ENCODE peak calls at places on chromosomes 13 and 19, in four cellular contexts. I is tibial nerve, Q is NB4, A is breast epithelium. O is an unnamed sample.

GRCh38 chr13:42990991-42991891 is 800 bp downstream of the EPSTI1 start:
- DNase-seq in I (no peak), Q (no peak), A (no peak), O (peak)

GRCh38 chr19:30807263-30807662 is 435.1 kb downstream of the ZNF536 start:
- DNase-seq in Q (no peak), I (no peak), A (no peak), O (no peak)

GRCh38 chr13:20337894-20338551 is 105.9 kb upstream of the GJB6 start:
- DNase-seq in A (no peak), Q (peak), I (no peak), O (no peak)

GRCh38 chr13:24265453-24265852 is 43.9 kb upstream of the C1QTNF9 start:
- DNase-seq in Q (no peak), I (no peak), A (no peak), O (no peak)

GRCh38 chr19:14715841-14716240 is 26.0 kb downstream of the ZNF333 start:
- DNase-seq in A (no peak), Q (no peak), I (no peak), O (no peak)

GRCh38 chr19:38993271-38993670 is 17.7 kb upstream of the FBXO17 start:
- DNase-seq in I (no peak), A (no peak), Q (no peak), O (no peak)

GRCh38 chr19:10617409-10618121 is 7.8 kb upstream of the SLC44A2 start:
- DNase-seq in I (no peak), Q (no peak), A (peak), O (no peak)

GRCh38 chr19:53994811-53995210 is 3.4 kb downstream of the CACNG6 start:
- DNase-seq in I (no peak), A (no peak), Q (no peak), O (no peak)

GRCh38 chr19:34662919-34663318 is 14.0 kb downstream of the SCGB2B2 start:
- DNase-seq in I (no peak), Q (peak), A (no peak), O (no peak)

GRCh38 chr19:7124782-7125181 is 55.3 kb downstream of the ZNF557 start:
- DNase-seq in A (no peak), Q (no peak), I (no peak), O (no peak)

GRCh38 chr13:102707465-102707864 is 12.6 kb upstream of the METTL21C start:
- DNase-seq in A (no peak), Q (no peak), I (no peak), O (no peak)

GRCh38 chr19:33290956-33291622 is 11.2 kb downstream of the CEBPA start:
- DNase-seq in Q (no peak), A (no peak), I (no peak), O (no peak)

GRCh38 chr13:105202384-105202783 is 1333.1 kb downstream of the EFNB2 start:
- DNase-seq in Q (peak), I (no peak), A (no peak), O (no peak)

GRCh38 chr13:64723735-64724134 is 2506.4 kb downstream of the PCDH9 start:
- DNase-seq in A (no peak), I (no peak), Q (no peak), O (no peak)

GRCh38 chr19:21851596-21852345 is 15.8 kb upstream of the ZNF43 start:
- DNase-seq in A (peak), I (peak), Q (peak), O (peak)
- TF ChIP-seq POLR2A in A (no peak), I (peak), Q (peak), O (no peak)

GRCh38 chr19:2804156-2805004 is 15.3 kb upstream of the ZNF554 start:
- DNase-seq in I (no peak), Q (no peak), A (no peak), O (no peak)
- TF ChIP-seq POLR2A in I (no peak), Q (no peak), A (no peak), O (no peak)

DNA sequence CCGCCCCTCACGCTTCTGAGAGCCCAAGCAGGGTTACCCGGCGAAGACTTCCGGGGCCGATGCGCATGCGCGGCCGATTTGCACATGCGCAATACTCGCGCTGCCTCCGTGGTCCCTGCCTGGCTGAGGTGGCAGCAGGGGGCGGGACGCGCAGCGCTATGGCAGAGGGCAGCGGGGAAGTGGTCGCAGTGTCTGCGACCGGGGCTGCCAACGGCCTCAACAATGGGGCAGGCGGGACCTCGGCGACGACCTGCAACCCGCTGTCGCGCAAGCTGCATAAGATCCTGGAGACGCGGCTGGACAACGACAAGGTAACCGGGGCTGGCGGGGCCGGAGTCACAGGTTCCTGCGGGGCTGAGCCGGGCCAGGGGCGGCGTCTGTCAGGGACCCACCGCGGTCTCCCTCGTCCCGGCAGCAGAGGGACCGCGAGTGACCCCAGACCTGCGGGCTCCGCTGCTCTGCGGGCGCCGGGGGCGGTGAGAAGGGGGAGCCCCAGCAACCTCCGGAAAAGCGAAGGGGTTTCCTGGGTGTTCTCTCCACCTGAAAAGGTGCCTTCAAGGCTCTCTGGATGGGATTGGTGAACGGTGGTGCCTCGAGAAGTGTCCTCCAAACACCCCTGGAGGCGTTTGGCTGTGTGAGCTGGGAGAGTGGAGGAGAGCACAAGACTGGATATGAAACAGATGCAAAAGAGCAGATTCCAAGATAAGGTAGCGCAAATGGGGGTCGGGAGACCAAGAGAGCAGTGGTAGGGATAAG is at the start of gene COG6:
- DNase-seq in Q (peak), A (peak), I (peak), O (no peak)
- TF ChIP-seq POLR2A in Q (peak), A (no peak), I (peak), O (peak)

DNA sequence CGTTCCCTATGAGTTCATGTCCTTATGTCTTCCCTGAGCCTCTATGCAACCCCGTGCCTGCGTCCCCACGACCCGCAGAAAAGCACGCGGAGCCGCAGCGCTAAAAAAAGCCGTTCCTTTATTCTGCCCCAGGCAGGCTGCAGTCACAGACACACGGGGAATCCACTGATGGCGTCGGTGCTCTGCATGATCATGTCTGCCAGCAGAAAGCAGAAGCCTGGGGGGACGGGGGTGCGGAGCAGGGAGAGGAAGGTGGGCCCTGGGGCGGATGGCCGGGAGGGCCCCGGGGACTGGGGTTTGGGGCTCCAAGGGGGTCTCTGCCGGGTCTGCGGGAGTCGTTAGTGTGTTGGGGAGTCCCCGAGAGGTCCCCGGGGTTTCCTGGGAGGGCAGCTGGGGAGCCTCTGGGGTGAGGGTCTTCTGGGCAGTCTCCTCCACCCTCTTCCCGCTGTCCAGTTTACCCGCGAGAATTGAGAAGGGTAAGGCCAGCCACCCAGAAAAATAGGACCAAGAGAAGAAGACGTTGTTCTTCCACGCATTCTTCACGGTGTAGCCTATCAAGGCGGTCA is 894 bp upstream of the ETFB start:
- DNase-seq in Q (peak), I (no peak), A (no peak), O (no peak)
- TF ChIP-seq POLR2A in Q (peak), I (peak), A (peak), O (peak)

DNA sequence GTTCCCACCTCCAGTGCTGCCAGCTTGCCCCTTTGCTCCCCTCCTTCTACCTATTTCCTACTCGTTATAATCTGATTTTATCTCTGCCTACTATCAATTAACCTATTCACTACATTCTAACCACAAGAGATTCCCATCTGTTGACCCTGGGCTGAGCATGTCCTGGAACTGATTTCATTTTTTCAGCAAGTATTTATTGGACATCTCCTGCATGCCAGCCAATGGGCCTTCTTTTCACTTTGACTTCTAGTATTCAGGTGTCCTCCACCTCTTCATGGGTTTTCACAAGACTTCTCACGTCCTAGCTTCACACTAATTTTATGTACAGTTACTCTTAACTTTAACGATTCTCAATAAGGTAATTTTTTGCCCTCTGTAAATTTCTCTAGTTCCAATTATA is 282.7 kb upstream of the KLHL1 start:
- DNase-seq in A (no peak), Q (no peak), I (no peak), O (no peak)
- TF ChIP-seq POLR2A in A (no peak), Q (no peak), I (no peak), O (no peak)

DNA sequence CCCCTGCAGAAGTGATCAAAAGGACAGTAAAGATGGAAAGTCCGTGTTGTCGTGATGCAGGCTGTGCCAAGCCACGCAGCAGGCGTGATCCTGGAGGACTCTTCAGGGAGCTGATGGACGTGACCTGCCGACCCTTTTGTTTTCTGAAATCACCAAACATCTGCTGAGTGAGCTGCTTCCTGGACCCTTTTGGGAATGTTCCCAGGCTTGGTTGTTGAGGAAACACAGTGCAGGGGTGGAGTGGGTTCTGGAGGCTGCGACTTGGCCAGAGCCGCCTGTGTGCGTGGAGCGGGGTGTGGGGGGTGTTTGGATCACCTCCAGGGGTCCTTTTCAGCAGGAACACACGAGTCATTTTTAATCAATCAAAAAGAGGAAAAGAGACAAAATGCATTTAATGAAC is 15.4 kb upstream of the CPAMD8 start:
- DNase-seq in Q (no peak), I (no peak), A (no peak), O (no peak)
- TF ChIP-seq POLR2A in Q (no peak), I (no peak), A (no peak), O (no peak)

GRCh38 chr13:45433381-45433790 is 15.2 kb upstream of the SLC25A30 start:
- DNase-seq in A (no peak), Q (no peak), I (no peak), O (no peak)
- TF ChIP-seq POLR2A in A (no peak), Q (no peak), I (no peak), O (no peak)

DNA sequence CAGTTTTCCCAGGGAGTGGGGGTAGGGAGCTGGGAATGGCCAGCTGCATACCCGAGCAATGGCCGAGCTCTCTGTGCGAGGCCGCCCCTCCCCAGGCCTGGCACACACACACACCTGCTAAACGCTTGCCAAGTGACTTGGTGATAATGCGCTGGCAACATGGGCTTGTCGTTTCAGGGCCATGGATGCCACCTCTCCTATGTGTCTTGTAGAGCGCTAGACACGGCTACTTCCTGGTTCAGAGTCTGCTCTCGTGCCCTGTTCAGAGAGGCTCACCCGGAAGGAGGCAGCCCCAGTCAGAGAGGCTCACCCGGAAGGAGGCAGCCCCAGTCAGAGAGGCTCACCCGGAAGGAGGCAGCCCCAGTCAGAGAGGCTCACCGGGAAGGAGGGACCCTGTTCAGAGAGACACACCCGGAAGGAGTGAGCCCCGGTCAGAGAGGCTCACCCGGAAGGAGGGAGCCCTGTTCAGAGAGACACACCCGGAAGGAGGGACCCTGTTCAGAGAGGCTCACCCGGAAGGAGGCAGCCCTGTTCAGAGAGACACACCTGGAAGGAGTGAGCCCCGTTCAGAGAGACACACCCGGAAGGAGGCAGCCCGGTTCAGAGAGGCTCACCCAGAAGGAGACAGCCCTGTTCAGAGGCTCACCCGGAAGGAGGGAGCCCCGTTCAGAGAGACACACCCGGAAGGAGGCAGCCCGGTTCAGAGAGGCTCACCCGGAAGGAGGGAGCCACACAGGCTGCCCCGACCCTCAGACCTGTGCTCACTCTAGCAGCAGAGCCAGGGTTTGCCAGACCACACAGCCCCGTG is 4.2 kb downstream of the ADPRHL1 start:
- DNase-seq in Q (peak), A (peak), I (peak), O (no peak)
- TF ChIP-seq POLR2A in Q (peak), A (no peak), I (no peak), O (no peak)

GRCh38 chr19:2464389-2464788 is 7.6 kb upstream of the LMNB2 start:
- DNase-seq in Q (no peak), A (no peak), I (no peak), O (no peak)

GRCh38 chr19:2460245-2460644 is 3.5 kb upstream of the LMNB2 start:
- DNase-seq in I (no peak), Q (no peak), A (no peak), O (no peak)

GRCh38 chr19:2458054-2458453 is 1.3 kb upstream of the LMNB2 start:
- DNase-seq in Q (no peak), I (no peak), A (no peak), O (no peak)

GRCh38 chr19:2461751-2462634 is 5.2 kb upstream of the LMNB2 start:
- DNase-seq in I (no peak), A (no peak), Q (no peak), O (no peak)

DNA sequence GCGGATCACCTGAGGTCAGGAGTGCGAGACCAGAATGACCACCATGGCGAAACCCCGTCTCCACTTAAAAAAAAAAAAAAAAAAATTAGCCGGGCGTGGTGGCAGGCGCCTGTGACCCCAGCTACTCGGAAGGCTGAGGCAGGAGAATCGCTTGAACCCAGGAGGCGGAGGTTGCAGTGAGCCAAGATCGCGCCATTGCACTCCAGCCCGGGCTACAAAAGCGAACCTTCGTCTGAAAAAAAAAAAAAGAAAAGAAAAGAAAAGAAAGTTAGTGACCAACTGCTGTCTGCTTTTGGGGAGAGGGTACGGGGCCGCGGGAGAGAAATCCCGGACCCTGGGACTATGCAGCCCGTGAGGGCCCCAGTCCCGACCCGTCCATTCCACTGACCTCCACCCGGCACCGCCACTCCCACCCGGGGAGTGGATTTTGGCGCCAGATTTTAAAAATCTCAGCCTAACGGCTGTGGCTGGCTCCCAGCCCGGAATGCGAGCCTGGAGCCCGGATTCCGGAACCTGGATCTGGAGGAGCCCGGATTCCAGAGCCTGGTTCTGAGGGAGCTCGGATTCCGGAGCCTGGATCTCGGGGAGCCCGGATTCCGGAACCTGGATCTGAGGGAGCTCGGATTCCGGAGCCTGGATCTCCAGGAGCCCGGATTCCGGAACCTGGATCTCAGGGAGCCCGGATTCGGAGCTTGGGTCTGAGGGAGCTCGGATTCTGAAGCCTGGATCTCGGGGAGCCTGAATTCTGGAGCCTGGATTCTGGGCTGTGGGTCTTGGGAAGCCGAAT is 6.1 kb upstream of the LMNB2 start:
- DNase-seq in I (peak), A (peak), Q (no peak), O (no peak)
- TF ChIP-seq POLR2A in I (no peak), A (no peak), Q (no peak), O (no peak)

GRCh38 chr13:97307882-97308624 is 85.9 kb downstream of the MBNL2 start:
- DNase-seq in Q (no peak), A (peak), I (no peak), O (no peak)

GRCh38 chr13:97306646-97307045 is 84.5 kb downstream of the MBNL2 start:
- DNase-seq in Q (no peak), I (no peak), A (no peak), O (no peak)

GRCh38 chr13:97308735-97309429 is 86.7 kb downstream of the MBNL2 start:
- DNase-seq in Q (no peak), A (no peak), I (no peak), O (no peak)

GRCh38 chr13:97307096-97307495 is 85.0 kb downstream of the MBNL2 start:
- DNase-seq in A (no peak), Q (no peak), I (no peak), O (no peak)

GRCh38 chr13:97307544-97307881 is 85.4 kb downstream of the MBNL2 start:
- DNase-seq in A (no peak), Q (no peak), I (no peak), O (no peak)
- TF ChIP-seq POLR2A in A (no peak), Q (no peak), I (no peak), O (no peak)

O was measured in vagina.